ENCODE peak calls at places on chromosome 14, in six cellular contexts. S is fibroblast of lung, U is tibial nerve, A is OCI-LY7, M is bronchial epithelial cell, C is neural progenitor cell. W is an unnamed sample.

GRCh38 chr14:99982449-99983250 is 82.6 kb upstream of the EVL start:
- DNase-seq in S (peak), U (peak), A (peak), M (peak), C (peak), W (peak)

GRCh38 chr14:92596328-92596943 is 82.9 kb downstream of the RIN3 start:
- DNase-seq in S (no peak), U (no peak), A (no peak), M (no peak), C (peak), W (no peak)

GRCh38 chr14:101476931-101477553 is 84.3 kb upstream of the DIO3 start:
- DNase-seq in S (no peak), U (no peak), A (peak), M (peak), C (peak), W (no peak)

GRCh38 chr14:28762949-28763313 is 3.7 kb upstream of the FOXG1 start:
- DNase-seq in S (no peak), U (no peak), A (no peak), M (no peak), C (peak), W (no peak)

GRCh38 chr14:93348292-93348691 is 1.3 kb downstream of the COX8C start:
- DNase-seq in S (no peak), U (no peak), A (no peak), M (no peak), C (no peak), W (no peak)

GRCh38 chr14:36365766-36366165 is 45.3 kb upstream of the MBIP start:
- DNase-seq in S (no peak), U (no peak), A (no peak), M (no peak), C (no peak), W (no peak)

GRCh38 chr14:75046275-75046674 is 5.0 kb downstream of the MLH3 start:
- DNase-seq in S (no peak), U (no peak), A (no peak), M (no peak), C (no peak), W (no peak)

GRCh38 chr14:51929156-51929555 is 60.2 kb upstream of the RTRAF start:
- DNase-seq in S (peak), U (no peak), A (no peak), M (no peak), C (no peak), W (peak)

GRCh38 chr14:46053221-46053620 is 598.4 kb downstream of the RPL10L start:
- DNase-seq in S (no peak), U (no peak), A (no peak), M (peak), C (no peak), W (no peak)

GRCh38 chr14:100307215-100308111 is 1.2 kb upstream of the SLC25A29 start:
- DNase-seq in S (peak), U (peak), A (no peak), M (no peak), C (peak), W (no peak)

GRCh38 chr14:60565211-60565610 is 56.3 kb downstream of the SIX6 start:
- DNase-seq in S (peak), U (no peak), A (peak), M (peak), C (no peak), W (no peak)

GRCh38 chr14:76863724-76864407 is 37.7 kb downstream of the LRRC74A start:
- DNase-seq in S (no peak), U (peak), A (no peak), M (peak), C (no peak), W (no peak)

GRCh38 chr14:22386924-22387775 is 201.9 kb downstream of the DAD1 start:
- DNase-seq in S (peak), U (peak), A (peak), M (peak), C (peak), W (peak)

GRCh38 chr14:24231263-24232120 is 675 bp downstream of the NEDD8 start:
- DNase-seq in S (no peak), U (no peak), A (peak), M (peak), C (no peak), W (no peak)

GRCh38 chr14:51443195-51444018 is 203.4 kb downstream of the TMX1 start:
- DNase-seq in S (peak), U (no peak), A (no peak), M (no peak), C (no peak), W (no peak)

GRCh38 chr14:105250986-105251385 is 2.7 kb downstream of the BTBD6 start:
- DNase-seq in S (no peak), U (no peak), A (no peak), M (no peak), C (no peak), W (no peak)

GRCh38 chr14:22226381-22226780 is 362.6 kb downstream of the DAD1 start:
- DNase-seq in S (peak), U (no peak), A (peak), M (peak), C (peak), W (peak)

GRCh38 chr14:75044322-75044721 is 6.9 kb downstream of the MLH3 start:
- DNase-seq in S (peak), U (no peak), A (no peak), M (peak), C (no peak), W (peak)

GRCh38 chr14:34330846-34331245 is 131.2 kb downstream of the SPTSSA start:
- DNase-seq in S (no peak), U (no peak), A (no peak), M (no peak), C (no peak), W (no peak)

GRCh38 chr14:63501429-63501828 is 41.7 kb downstream of the PPP2R5E start:
- DNase-seq in S (no peak), U (no peak), A (no peak), M (no peak), C (no peak), W (no peak)

GRCh38 chr14:98701377-98701776 is 570.6 kb downstream of the BCL11B start:
- DNase-seq in S (no peak), U (no peak), A (no peak), M (no peak), C (no peak), W (no peak)
- TF ChIP-seq CTCF in S (no peak), U (no peak), A (no peak), M (no peak), C (no peak), W (no peak)

GRCh38 chr14:104226421-104227385 is 88.3 kb downstream of the KIF26A start:
- DNase-seq in S (no peak), U (no peak), A (peak), M (no peak), C (no peak), W (no peak)

GRCh38 chr14:104222396-104223036 is 84.1 kb downstream of the KIF26A start:
- DNase-seq in S (no peak), U (no peak), A (no peak), M (no peak), C (no peak), W (no peak)

GRCh38 chr14:104223101-104223809 is 84.9 kb downstream of the KIF26A start:
- DNase-seq in S (no peak), U (no peak), A (no peak), M (no peak), C (no peak), W (no peak)

GRCh38 chr14:104223810-104224515 is 85.6 kb downstream of the KIF26A start:
- DNase-seq in S (no peak), U (no peak), A (no peak), M (no peak), C (no peak), W (no peak)

DNA sequence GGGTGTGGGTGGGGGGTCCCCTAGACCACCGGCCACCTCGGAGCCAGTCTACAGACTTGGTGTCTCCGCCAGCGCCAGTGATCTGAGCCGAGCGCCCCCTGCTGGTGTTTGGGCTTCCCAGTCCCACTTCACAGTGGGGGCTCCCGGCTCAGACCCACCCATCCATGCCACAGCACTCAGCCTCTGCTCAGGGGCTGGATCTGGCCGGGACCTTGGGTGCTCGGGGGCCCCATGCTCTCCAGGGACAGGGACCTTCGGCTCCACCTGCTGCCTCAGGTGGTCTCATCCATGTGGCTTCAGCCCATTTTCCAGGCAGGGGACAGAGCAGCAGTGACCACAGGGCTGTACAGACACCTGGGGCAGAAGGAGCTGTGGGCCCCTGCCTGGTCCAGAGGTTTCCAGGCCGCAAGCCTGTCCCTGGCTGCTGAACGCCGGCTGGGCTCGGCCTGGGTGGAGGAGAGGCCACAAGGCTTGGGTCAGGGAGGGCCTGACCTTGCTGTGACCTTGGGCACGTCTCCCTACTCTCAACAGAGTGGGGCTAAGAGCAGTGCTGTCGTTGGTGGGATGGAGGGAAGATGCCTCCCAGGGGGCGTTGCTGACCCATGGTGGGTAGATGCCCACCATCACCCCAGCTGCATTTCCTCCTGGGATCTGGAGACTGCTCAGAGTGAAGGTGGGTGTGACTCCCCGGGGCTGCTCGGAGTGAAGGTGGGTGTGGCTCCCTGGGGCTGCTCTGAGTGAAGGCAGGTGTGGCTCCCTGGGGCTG is 86.3 kb downstream of the KIF26A start:
- DNase-seq in S (no peak), U (no peak), A (peak), M (no peak), C (peak), W (no peak)
- TF ChIP-seq CTCF in S (no peak), U (peak), A (peak), M (no peak), C (peak), W (peak)

DNA sequence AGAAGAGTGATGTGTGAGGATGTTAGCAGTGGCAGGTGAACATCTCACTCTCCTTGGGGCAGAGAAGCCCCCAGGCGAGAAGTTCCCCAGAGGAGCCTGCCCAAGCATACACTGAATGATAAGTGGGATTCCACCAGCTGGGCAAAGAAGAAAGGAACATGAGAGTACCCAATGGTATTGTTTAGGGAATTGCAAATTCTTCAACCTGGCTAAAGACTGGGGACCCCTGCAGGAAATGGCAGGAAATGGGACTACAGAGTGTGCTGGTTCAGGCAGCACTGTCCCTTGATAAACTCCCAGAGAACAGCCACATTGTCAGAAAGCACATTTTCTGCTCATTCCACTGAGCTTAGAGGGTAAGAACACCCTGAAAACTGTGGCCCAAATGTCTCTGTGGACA is 121.3 kb downstream of the RPS29 start:
- DNase-seq in S (no peak), U (no peak), A (peak), M (no peak), C (peak), W (no peak)
- TF ChIP-seq CTCF in S (no peak), U (no peak), A (peak), M (peak), C (peak), W (peak)

GRCh38 chr14:87908591-87908990 is 84.4 kb downstream of the GALC start:
- DNase-seq in S (no peak), U (no peak), A (no peak), M (no peak), C (no peak), W (no peak)
- TF ChIP-seq CTCF in S (no peak), U (no peak), A (no peak), M (no peak), C (no peak), W (no peak)

DNA sequence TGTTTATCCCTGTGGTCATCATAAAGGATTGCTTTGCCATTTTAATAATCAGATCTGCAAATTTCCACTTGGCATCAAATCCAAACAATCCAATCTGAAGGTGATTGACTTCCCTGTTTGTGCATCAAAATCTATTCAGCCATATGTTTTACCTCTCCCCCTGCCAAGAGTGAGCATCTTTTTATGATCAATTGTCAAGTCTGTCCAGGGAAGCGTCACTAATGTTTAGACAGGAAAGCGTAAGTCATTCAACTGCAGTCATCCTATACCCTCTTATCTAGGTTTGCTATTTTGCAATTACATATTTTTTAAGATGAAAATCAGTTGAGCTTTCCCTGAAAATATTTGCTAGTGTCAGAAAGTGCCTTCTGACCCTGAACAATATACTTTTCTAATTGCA is 1224.1 kb upstream of the SEL1L start:
- DNase-seq in S (no peak), U (no peak), A (no peak), M (no peak), C (no peak), W (no peak)
- TF ChIP-seq CTCF in S (no peak), U (no peak), A (no peak), M (no peak), C (no peak), W (no peak)

GRCh38 chr14:85415015-85415712 is 114.8 kb upstream of the FLRT2 start:
- DNase-seq in S (peak), U (peak), A (no peak), M (peak), C (no peak), W (peak)
- TF ChIP-seq CTCF in S (peak), U (no peak), A (no peak), M (peak), C (peak), W (peak)

GRCh38 chr14:102580552-102581110 is 11.8 kb upstream of the RCOR1 start:
- DNase-seq in S (no peak), U (no peak), A (no peak), M (no peak), C (no peak), W (peak)
- TF ChIP-seq CTCF in S (no peak), U (no peak), A (peak), M (no peak), C (no peak), W (peak)

DNA sequence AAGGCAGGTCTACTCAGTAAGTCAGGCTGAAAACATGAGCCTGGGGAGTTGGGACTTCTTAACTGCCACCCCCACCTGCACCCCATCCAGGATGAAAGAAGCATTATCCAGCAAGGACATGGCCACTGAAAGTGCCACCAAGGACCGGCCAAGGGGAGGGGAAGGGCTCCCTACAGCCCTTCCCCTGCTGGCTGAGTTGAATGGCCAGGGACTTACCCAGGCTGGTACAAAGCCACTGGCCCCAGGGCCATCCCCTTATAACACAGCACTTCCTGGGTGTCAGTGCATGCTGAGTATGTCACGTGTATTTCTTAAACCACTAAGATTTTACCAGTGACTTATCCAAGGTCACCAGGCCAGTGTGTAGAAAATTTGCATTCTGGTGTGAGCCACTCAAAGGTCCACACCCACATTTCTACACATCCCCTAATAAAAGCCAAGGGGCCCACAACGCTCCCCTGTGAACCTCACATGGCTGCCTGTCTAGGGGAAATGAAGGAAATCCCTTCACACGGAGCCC is 29.3 kb upstream of the ZFP36L1 start:
- DNase-seq in S (no peak), U (no peak), A (peak), M (no peak), C (no peak), W (no peak)
- TF ChIP-seq CTCF in S (no peak), U (no peak), A (no peak), M (no peak), C (no peak), W (no peak)

DNA sequence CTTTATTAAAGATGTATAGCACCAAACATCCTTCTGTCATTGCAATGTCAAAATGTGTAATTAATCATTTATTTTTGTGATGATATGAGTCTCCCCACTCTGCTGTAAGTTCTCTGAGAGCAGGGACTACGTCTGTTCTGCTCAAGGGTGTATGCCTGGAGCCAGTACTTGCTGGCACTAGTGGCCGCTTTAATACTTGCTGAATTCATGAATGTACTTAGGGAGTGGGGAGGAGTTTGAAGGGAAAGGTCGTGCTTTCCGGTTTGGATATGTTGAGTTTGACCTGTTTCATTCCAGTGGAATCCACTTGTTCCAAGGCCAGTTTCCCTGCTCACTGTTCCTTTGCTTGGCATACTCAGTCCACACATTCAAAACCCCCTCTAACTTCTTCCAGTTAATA is 1.9 kb upstream of the DCAF5 start:
- DNase-seq in S (peak), U (no peak), A (peak), M (no peak), C (peak), W (no peak)
- TF ChIP-seq CTCF in S (no peak), U (no peak), A (peak), M (no peak), C (no peak), W (no peak)

W was measured in HFFc6.